ENCODE peak calls at places on chromosome 5, in four cellular contexts. Z is gastrocnemius medialis, Y is transverse colon, D is A549. L is an unnamed sample.
A peak's percentile ranks its signal among the peaks of the same experiment; 100 is the strongest.

GRCh38 chr5:107026098-107026497 is 644.6 kb downstream of the EFNA5 start:
- DNase-seq in D (no peak), Y (no peak), Z (no peak), L (no peak)

GRCh38 chr5:126483156-126483555 is 59.9 kb downstream of the GRAMD2B start:
- DNase-seq in Y (no peak), D (no peak), Z (no peak), L (no peak)

GRCh38 chr5:149210968-149211495 is 60.6 kb upstream of the AFAP1L1 start:
- DNase-seq in D (no peak), Z (no peak), Y (no peak), L (no peak)

GRCh38 chr5:133754575-133755169 is 142.3 kb upstream of the FSTL4 start:
- DNase-seq in Z (peak; percentile 11), D (peak; percentile 44), Y (peak; percentile 17), L (peak; percentile 30)

GRCh38 chr5:143277536-143277935 is 126.0 kb downstream of the NR3C1 start:
- DNase-seq in Z (no peak), Y (no peak), D (no peak), L (no peak)

GRCh38 chr5:124702442-124703024 is 43.9 kb downstream of the ZNF608 start:
- DNase-seq in Z (no peak), Y (no peak), D (no peak), L (no peak)

GRCh38 chr5:106780355-106780754 is 890.4 kb downstream of the EFNA5 start:
- DNase-seq in Z (no peak), Y (no peak), D (no peak), L (no peak)

GRCh38 chr5:23089316-23089715 is 236.2 kb upstream of the CDH12 start:
- DNase-seq in Z (no peak), Y (no peak), D (no peak), L (no peak)

GRCh38 chr5:81247441-81247972 is 14.4 kb downstream of the CKMT2 start:
- DNase-seq in D (no peak), Y (no peak), Z (no peak), L (no peak)

GRCh38 chr5:119071573-119071874 is 637 bp downstream of the DMXL1 start:
- DNase-seq in Y (no peak), D (no peak), Z (no peak), L (no peak)

GRCh38 chr5:73497537-73498056 is 645 bp upstream of the BTF3 start:
- DNase-seq in Z (no peak), Y (no peak), D (no peak), L (no peak)

GRCh38 chr5:96997265-96997859 is 61.5 kb downstream of the LNPEP start:
- DNase-seq in Y (no peak), Z (no peak), D (peak; percentile 8), L (peak; percentile 31)

GRCh38 chr5:6734243-6734695 is 21.0 kb downstream of the TENT4A start:
- DNase-seq in Y (no peak), Z (no peak), D (no peak), L (no peak)

GRCh38 chr5:149497357-149497756 is 53.9 kb downstream of the CSNK1A1 start:
- DNase-seq in Z (no peak), Y (no peak), D (no peak), L (no peak)

GRCh38 chr5:9207820-9208418 is 338.0 kb downstream of the SEMA5A start:
- DNase-seq in Y (no peak), Z (no peak), D (peak; percentile 25), L (peak; percentile 30)

GRCh38 chr5:13591621-13592020 is 352.9 kb downstream of the DNAH5 start:
- DNase-seq in Z (no peak), Y (no peak), D (peak; percentile 6), L (no peak)

GRCh38 chr5:76771705-76772405 is 47.0 kb upstream of the F2RL1 start:
- DNase-seq in Y (no peak), Z (no peak), D (no peak), L (no peak)

GRCh38 chr5:130141689-130142320 is 237.5 kb downstream of the CHSY3 start:
- DNase-seq in Z (no peak), D (peak; percentile 24), Y (peak; percentile 14), L (peak; percentile 34)

GRCh38 chr5:96868603-96869371 is 7.5 kb upstream of the ERAP2 start:
- DNase-seq in Z (no peak), D (peak; percentile 54), Y (no peak), L (no peak)

GRCh38 chr5:96761618-96762017 is 46.1 kb downstream of the ERAP1 start:
- DNase-seq in Z (no peak), D (no peak), Y (no peak), L (no peak)

GRCh38 chr5:173452098-173452497 is 123.9 kb upstream of the STC2 start:
- DNase-seq in Y (no peak), Z (peak; percentile 81), D (no peak), L (no peak)

DNA sequence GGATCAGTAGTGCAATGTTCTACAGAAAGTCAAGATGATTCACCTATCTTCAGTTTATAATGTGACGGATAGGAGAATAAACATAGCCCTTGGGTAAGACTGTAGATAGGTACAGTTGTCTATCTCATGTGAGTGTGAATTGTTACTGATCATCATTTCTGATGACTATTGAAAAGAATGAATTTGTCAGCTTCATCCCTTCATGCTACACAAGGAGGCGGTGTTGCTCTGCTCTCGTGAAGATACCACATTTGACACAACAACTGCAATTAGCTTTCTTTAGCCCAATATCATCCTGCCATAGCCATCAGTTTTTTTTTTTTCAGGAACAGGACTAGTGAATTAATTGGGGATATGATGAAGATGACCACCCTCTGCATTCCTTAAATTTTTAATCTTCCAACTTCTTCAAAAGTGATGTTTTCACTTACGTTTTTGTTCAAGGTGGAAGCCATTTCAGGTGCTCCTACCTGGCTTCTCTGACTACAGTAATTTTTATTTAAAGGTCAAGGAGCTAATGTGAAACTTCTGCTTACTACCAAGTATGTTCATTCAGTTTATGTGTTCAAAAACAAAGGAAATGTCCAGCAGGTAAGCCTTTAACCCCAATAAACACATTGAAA is 152.9 kb upstream of the MOCS2 start:
- DNase-seq in D (no peak), Z (no peak), Y (no peak), L (no peak)
- TF ChIP-seq CTCF in D (peak; percentile 55), Z (no peak), Y (peak; percentile 18), L (no peak)

GRCh38 chr5:172451771-172452197 is 2.5 kb downstream of the SH3PXD2B start:
- DNase-seq in Y (peak; percentile 42), Z (no peak), D (no peak), L (no peak)
- H3K4me3 ChIP-seq in Y (no peak overlapping the region), Z (peak overlapping the region; percentile 74), D (no peak overlapping the region), L (no peak overlapping the region)

GRCh38 chr5:78509145-78509865 is 139.3 kb downstream of the LHFPL2 start:
- DNase-seq in Y (no peak), D (no peak), Z (no peak), L (no peak)
- H3K4me1 ChIP-seq in Y (peaks cover 59% of the 10 kb centered on the region), D (peaks cover 43% of the 10 kb centered on the region), Z (peaks cover 34% of the 10 kb centered on the region), L (peaks cover 14% of the 10 kb centered on the region)

DNA sequence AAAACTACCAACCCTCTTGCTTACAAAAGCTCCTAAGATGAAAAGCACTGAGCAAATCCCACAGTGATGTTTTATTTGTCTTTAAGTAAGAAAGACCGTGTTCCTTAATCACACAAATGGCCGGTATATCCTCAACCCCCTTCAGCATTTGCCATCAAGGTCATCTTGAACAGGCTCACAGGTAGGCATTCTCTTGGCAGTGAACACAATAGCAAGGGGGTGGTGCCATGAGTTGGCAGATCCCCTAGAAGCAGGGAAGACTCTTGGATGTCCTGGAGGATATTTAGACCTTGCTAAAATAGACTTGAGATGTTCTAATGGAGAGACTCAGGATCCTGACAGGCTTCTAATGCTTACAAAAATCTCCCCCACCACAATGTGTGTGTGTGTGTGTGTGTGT is 323.0 kb downstream of the SPOCK1 start:
- DNase-seq in D (no peak), Y (no peak), Z (no peak), L (no peak)
- TF ChIP-seq CTCF in D (no peak), Y (no peak), Z (no peak), L (no peak)

GRCh38 chr5:36158144-36158543 is 6.2 kb downstream of the SKP2 start:
- DNase-seq in D (no peak), Z (no peak), Y (no peak), L (no peak)
- H3K4me3 ChIP-seq in D (no peak overlapping the region), Z (no peak overlapping the region), Y (no peak overlapping the region), L (no peak overlapping the region)

DNA sequence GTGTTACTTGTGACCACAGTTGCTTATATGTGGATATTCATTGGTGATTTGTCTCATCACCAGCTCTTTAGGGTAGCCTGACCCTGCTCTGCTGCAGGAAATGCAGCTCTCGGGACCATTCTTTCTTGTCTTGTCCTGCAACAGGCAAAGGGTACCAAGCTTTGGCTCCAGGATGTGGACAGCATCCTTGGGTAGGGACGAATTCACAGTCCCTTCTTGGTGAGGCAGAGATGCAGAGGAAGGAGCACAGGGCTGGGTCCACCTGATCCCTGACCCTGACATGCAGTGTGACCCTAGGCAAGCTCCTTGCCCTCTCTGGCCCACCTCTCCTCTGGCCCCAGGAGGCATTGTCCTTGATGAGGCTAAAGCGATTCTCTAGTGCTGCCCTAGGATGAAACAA is 37.0 kb upstream of the SYNPO start:
- DNase-seq in Y (no peak), D (no peak), Z (no peak), L (no peak)
- H3K4me1 ChIP-seq in Y (peaks cover 16% of the 10 kb centered on the region), D (peaks cover 28% of the 10 kb centered on the region), Z (peaks cover 50% of the 10 kb centered on the region), L (peaks cover 4% of the 10 kb centered on the region)

GRCh38 chr5:160423025-160423554 is 1.4 kb downstream of the PTTG1 start:
- DNase-seq in Y (no peak), Z (no peak), D (no peak), L (no peak)
- TF ChIP-seq CTCF in Y (no peak), Z (no peak), D (no peak), L (no peak)

DNA sequence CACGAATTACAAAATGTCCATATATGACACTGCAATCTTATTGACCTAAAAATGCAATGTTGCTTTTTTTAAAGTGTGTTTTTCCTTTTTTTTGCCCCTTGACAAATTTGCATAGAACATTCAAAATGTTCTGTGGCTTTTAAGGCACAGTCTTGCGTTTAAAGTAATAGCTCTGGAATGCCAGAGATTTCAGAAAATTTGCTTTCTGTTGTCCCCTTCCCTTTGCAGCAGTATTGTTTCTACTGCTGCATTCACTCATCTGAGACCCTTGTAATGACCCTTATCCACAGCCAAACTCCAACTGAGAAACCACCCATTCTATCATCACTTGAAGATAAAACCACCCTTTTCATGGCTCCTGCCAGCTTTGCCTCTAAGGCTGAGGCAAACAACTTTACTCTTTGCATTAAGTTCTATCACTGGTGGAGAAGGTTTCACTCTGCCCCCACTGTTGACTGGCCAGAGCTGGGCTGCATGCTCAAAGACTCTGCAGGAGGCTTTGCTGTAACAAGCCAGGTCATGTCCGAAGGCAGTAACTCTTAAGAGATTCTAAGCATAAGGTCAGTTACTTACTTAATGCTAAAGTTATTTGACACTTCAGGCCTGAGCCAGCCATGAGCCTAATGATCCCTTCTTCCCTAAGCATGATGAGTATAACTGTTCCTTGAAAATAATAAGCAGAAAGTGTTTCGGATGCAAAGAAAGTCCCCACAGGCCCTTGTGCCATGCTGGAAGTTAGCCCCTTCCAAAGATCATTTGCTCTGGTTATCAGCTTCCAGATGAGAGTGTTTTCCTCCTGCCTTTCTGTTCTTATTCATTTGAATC is 101.9 kb downstream of the CD180 start:
- DNase-seq in D (no peak), Y (no peak), Z (peak; percentile 10), L (no peak)
- H3K4me3 ChIP-seq in D (no peak overlapping the region), Y (no peak overlapping the region), Z (no peak overlapping the region), L (no peak overlapping the region)

L was measured in mucosa of descending colon.